ENCODE peak calls at places on chromosomes 5 and 9, in ten cellular contexts. E, W, R, B, T, Y, N, P, J and G are unnamed samples.

GRCh38 chr9:10649076-10649475 is 36.3 kb upstream of the PTPRD start:
- DNase-seq in Y (no peak), W (no peak), B (no peak), E (no peak), T (no peak), N (no peak), R (no peak), P (no peak), J (no peak), G (peak)

GRCh38 chr9:19480345-19480744 is 71.5 kb downstream of the ACER2 start:
- DNase-seq in J (no peak), B (no peak), R (no peak), T (no peak), W (no peak), Y (no peak), E (no peak), P (no peak), N (no peak), G (no peak)

GRCh38 chr9:14710804-14711203 is 11.7 kb downstream of the CER1 start:
- DNase-seq in J (peak), W (peak), N (peak), B (no peak), Y (no peak), T (peak), E (no peak), P (no peak), R (no peak), G (peak)

GRCh38 chr9:137077758-137078693 is 709 bp downstream of the UAP1L1 start:
- DNase-seq in T (no peak), E (peak), B (peak), N (no peak), W (no peak), R (peak), J (peak), Y (no peak), P (no peak), G (no peak)

GRCh38 chr5:94024101-94024500 is 282.7 kb upstream of the POU5F2 start:
- DNase-seq in J (peak), P (no peak), B (no peak), R (no peak), E (no peak), N (peak), Y (no peak), T (peak), W (no peak), G (no peak)

GRCh38 chr5:34577267-34577666 is 78.9 kb upstream of the RAI14 start:
- DNase-seq in N (no peak), E (no peak), R (no peak), W (no peak), Y (no peak), J (no peak), B (no peak), T (peak), P (no peak), G (no peak)

GRCh38 chr5:146369691-146370090 is 31.1 kb downstream of the POU4F3 start:
- DNase-seq in E (no peak), J (peak), Y (no peak), N (peak), R (no peak), W (peak), B (no peak), T (peak), P (no peak), G (no peak)

GRCh38 chr9:69932901-69933300 is 110.7 kb upstream of the MAMDC2 start:
- DNase-seq in E (no peak), N (no peak), J (peak), R (peak), T (no peak), Y (peak), W (no peak), P (no peak), B (peak), G (no peak)

GRCh38 chr9:85451680-85452079 is 290.1 kb downstream of the AGTPBP1 start:
- DNase-seq in N (no peak), B (no peak), R (no peak), T (no peak), J (no peak), E (no peak), P (no peak), Y (no peak), W (no peak), G (no peak)

GRCh38 chr5:88680253-88681132 is 202.5 kb downstream of the MEF2C start:
- DNase-seq in Y (peak), B (peak), P (no peak), T (peak), J (peak), W (peak), E (peak), R (peak), N (peak), G (peak)

GRCh38 chr9:36632892-36633291 is 60.2 kb downstream of the MELK start:
- DNase-seq in Y (peak), B (peak), T (peak), R (peak), N (peak), J (peak), W (peak), E (peak), P (no peak), G (peak)

GRCh38 chr9:70588381-70588780 is 173.9 kb upstream of the KLF9 start:
- DNase-seq in N (no peak), P (no peak), W (no peak), R (no peak), B (no peak), E (no peak), J (no peak), Y (no peak), T (peak), G (peak)

DNA sequence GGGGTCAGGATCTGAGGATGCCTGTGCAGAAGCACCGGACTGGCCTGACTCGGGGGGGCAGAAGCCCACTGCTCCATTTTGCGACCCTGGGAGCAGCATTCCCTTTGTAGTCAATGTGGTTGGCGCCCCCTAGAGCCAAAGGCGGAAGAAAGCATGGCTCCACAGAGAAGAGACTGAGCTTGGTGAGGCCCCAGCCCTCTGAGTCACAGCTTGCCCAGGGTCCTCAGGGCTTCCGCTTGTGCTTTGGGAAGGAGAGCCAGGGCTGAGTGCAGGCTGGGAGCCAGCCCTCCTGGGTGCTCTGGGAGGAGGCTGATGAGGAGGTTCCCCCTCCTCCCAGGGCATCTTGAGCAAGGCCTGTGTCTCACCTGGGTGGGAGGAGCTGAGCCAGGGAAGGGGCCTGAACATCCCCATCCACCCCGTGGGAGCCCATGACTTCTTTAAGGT is 5.5 kb upstream of the AQP3 start:
- DNase-seq in T (peak), Y (peak), N (peak), R (peak), W (peak), J (peak), B (peak), P (peak), E (peak), G (peak)
- H2AFZ ChIP-seq in T (no peak), Y (peak), N (peak), R (peak), W (peak), J (peak), B (peak), P (peak), E (peak), G (peak)

DNA sequence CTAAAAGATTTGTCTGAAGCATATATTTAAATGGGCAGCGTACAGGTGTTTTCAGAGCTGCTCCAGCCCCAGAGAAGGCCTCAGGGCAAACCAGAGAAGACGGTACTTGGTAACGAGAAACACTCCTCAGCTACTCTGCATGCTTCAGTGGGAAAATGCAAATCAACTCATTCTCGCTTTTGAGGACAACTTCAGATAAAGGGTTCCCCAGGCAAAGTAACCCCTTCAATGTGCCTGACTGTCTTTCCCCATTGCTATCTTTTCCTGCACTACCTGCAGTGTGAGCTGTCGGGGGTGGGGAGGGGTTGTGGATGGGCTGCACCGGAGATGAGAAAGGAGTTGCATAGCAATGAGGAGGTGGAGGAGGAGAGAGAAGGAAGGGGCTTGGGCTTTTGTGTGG is 339.7 kb upstream of the CLINT1 start:
- DNase-seq in Y (no peak), P (no peak), B (no peak), T (no peak), N (no peak), E (no peak), R (peak), J (no peak), W (no peak), G (no peak)
- H2AFZ ChIP-seq in Y (no peak), P (no peak), B (peak), T (no peak), N (no peak), E (no peak), R (peak), J (no peak), W (no peak), G (no peak)

GRCh38 chr5:40221796-40222195 is 457.9 kb upstream of the PTGER4 start:
- DNase-seq in J (peak), Y (no peak), P (no peak), R (no peak), E (no peak), N (peak), B (no peak), T (peak), W (peak), G (peak)

GRCh38 chr5:40220260-40220659 is 459.5 kb upstream of the PTGER4 start:
- DNase-seq in J (peak), T (peak), R (no peak), E (no peak), Y (no peak), B (no peak), P (no peak), N (no peak), W (no peak), G (no peak)

GRCh38 chr5:40223884-40224402 is 455.8 kb upstream of the PTGER4 start:
- DNase-seq in R (no peak), T (peak), B (no peak), N (peak), E (no peak), P (no peak), W (peak), J (peak), Y (no peak), G (no peak)

GRCh38 chr5:40224421-40224820 is 455.3 kb upstream of the PTGER4 start:
- DNase-seq in J (peak), E (no peak), N (peak), R (no peak), B (no peak), P (no peak), W (peak), T (peak), Y (no peak), G (no peak)

GRCh38 chr5:40221255-40221654 is 458.5 kb upstream of the PTGER4 start:
- DNase-seq in N (no peak), E (no peak), Y (no peak), P (no peak), T (no peak), B (no peak), W (no peak), R (no peak), J (no peak), G (no peak)
- H2AFZ ChIP-seq in N (peak), E (peak), Y (no peak), P (no peak), T (no peak), B (no peak), W (no peak), R (no peak), J (no peak), G (no peak)

GRCh38 chr5:141615991-141616715 is 2.6 kb downstream of the DIAPH1 start:
- DNase-seq in R (no peak), N (no peak), J (no peak), E (no peak), W (no peak), B (no peak), P (no peak), Y (no peak), T (no peak), G (no peak)

GRCh38 chr5:141617128-141617527 is 1.7 kb downstream of the DIAPH1 start:
- DNase-seq in T (no peak), R (no peak), Y (no peak), J (peak), P (no peak), E (no peak), N (peak), B (no peak), W (no peak), G (no peak)

GRCh38 chr5:141618030-141618803 is 583 bp downstream of the DIAPH1 start:
- DNase-seq in W (peak), R (peak), T (peak), N (peak), J (peak), Y (peak), E (peak), P (peak), B (peak), G (peak)

GRCh38 chr5:141617682-141618029 is 1.1 kb downstream of the DIAPH1 start:
- DNase-seq in N (no peak), W (peak), B (peak), R (no peak), J (peak), Y (no peak), P (no peak), E (no peak), T (no peak), G (no peak)

GRCh38 chr5:141618804-141619554 is at the start of gene DIAPH1:
- DNase-seq in R (peak), W (peak), Y (peak), E (peak), T (peak), B (peak), P (peak), J (peak), N (peak), G (peak)
- H2AFZ ChIP-seq in R (peak), W (peak), Y (no peak), E (peak), T (peak), B (peak), P (peak), J (peak), N (peak), G (peak)

GRCh38 chr9:129717991-129718390 is 34.9 kb downstream of the PTGES start:
- DNase-seq in R (no peak), P (no peak), N (no peak), J (no peak), W (no peak), E (no peak), Y (no peak), T (no peak), B (no peak), G (no peak)

GRCh38 chr9:129719135-129719534 is 33.7 kb downstream of the PTGES start:
- DNase-seq in B (peak), W (no peak), E (no peak), J (no peak), N (no peak), T (no peak), Y (no peak), R (no peak), P (no peak), G (no peak)

GRCh38 chr9:129720865-129721545 is 31.8 kb downstream of the PTGES start:
- DNase-seq in T (no peak), E (no peak), J (peak), B (no peak), N (no peak), P (no peak), Y (no peak), R (no peak), W (no peak), G (no peak)

GRCh38 chr9:129718647-129719046 is 34.2 kb downstream of the PTGES start:
- DNase-seq in T (no peak), R (no peak), Y (no peak), B (no peak), J (no peak), E (no peak), W (no peak), P (no peak), N (no peak), G (no peak)

GRCh38 chr9:129720181-129720864 is 32.5 kb downstream of the PTGES start:
- DNase-seq in R (no peak), T (no peak), W (no peak), N (no peak), E (peak), J (no peak), P (no peak), B (peak), Y (no peak), G (no peak)
- H2AFZ ChIP-seq in R (no peak), T (no peak), W (no peak), N (no peak), E (no peak), J (no peak), P (no peak), B (no peak), Y (no peak), G (no peak)

GRCh38 chr5:111214343-111214742 is 9.8 kb upstream of the CAMK4 start:
- DNase-seq in N (no peak), B (no peak), J (no peak), Y (no peak), P (no peak), R (no peak), E (no peak), W (no peak), T (no peak), G (no peak)

DNA sequence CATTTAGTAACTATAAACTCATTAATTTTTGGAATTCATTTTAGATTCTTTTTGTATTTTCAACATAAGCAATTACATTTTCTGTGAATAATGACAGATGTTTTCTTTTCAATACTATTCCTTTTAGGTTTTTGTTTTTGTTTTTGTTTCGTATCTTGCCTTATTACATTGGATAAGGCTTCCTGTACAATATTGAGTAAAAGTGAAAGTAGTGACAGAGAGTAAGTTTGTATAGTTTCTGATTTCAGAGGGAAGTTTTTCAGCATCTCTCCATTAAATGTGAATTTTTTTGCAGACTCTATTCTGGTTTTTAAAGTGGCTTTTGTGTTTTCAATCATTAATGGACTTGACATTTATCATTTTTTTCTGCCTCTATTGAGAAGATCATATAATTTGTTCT is 12.8 kb upstream of the CAMK4 start:
- DNase-seq in P (no peak), J (no peak), Y (no peak), T (no peak), E (no peak), B (no peak), R (no peak), N (no peak), W (no peak), G (no peak)
- H2AFZ ChIP-seq in P (no peak), J (no peak), Y (no peak), T (no peak), E (no peak), B (no peak), R (no peak), N (no peak), W (no peak), G (no peak)

DNA sequence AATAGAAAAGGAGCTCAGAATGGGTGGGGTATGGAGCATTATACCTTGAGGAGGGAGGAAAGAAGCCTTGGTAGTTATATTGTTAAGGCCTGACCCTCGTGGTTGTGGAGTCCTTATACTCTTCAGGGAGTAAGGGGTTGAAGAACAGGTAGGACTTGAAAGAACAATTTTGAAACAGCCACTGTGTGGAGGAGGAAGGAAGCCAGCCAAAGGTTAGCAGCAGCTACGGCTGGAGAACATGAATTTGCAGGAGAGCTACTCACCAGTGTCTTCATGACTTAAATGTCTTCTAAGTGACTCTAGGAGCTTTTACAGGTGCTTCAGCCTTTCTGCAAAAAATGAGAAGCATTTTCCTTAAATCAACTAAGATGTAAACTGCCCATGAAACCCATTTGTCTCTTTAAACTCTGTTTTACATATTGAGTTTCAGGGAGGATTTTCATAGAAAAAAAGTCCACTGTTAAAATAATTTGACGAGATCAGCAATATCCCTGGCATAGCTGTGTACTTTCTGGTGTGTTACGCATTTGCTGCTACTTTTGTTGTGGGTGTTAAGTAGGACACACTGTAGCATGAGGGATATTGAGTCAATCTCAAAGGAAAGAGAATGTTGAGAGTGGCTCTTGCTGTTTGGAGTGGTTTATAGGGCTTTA is 110.6 kb upstream of the ELL2 start:
- DNase-seq in P (no peak), Y (no peak), N (no peak), W (no peak), R (no peak), E (no peak), T (no peak), J (no peak), B (no peak), G (no peak)
- H2AFZ ChIP-seq in P (no peak), Y (no peak), N (no peak), W (peak), R (no peak), E (no peak), T (no peak), J (no peak), B (no peak), G (no peak)

DNA sequence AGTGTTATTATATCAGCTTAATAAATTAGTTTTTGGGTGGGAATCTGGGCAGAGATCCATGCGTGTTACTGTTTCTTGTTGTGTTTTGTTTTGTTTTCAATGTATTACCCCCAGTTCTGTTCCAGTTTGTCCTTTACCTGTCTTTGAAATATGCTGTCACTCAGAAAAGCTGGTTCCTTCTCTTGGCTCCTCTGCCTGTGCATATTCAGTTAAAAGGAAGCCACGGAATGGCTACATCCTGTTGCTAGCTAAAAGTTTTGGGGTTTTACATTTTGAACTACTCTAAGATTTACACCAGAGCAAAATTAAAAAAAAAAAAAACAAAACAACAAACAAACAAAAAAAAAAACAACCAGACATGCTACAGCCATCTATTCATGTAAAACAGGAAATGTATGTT is 374.9 kb upstream of the RORB start:
- DNase-seq in R (no peak), E (no peak), W (no peak), Y (no peak), J (no peak), B (no peak), N (no peak), P (no peak), T (no peak), G (no peak)
- H2AFZ ChIP-seq in R (no peak), E (no peak), W (no peak), Y (no peak), J (no peak), B (no peak), N (no peak), P (no peak), T (no peak), G (no peak)